ENCODE peak calls at places on chromosome X, in six cellular contexts. B is GM23338, K is DND-41, J is IMR-90, L is A549, C is HCT116. W is an unnamed sample.

GRCh38 chrX:115972717-115973116 is 197.8 kb upstream of the AGTR2 start:
- DNase-seq in B (no peak), K (no peak), J (no peak), L (no peak), C (no peak), W (no peak)

GRCh38 chrX:41912922-41913321 is 10.4 kb downstream of the CASK start:
- DNase-seq in B (no peak), K (no peak), J (peak; percentile 29), L (peak; percentile 24), C (no peak), W (no peak)

GRCh38 chrX:110795645-110796510 is at the start of gene CHRDL1:
- DNase-seq in B (peak; percentile 60), K (no peak), J (no peak), L (peak; percentile 0), C (no peak), W (no peak)

GRCh38 chrX:44474410-44474809 is 68.2 kb downstream of the FUNDC1 start:
- DNase-seq in B (no peak), K (no peak), J (no peak), L (no peak), C (no peak), W (no peak)

GRCh38 chrX:48684134-48684533 is 535 bp downstream of the WAS start:
- DNase-seq in B (no peak), K (no peak), J (no peak), L (no peak), C (no peak), W (no peak)

GRCh38 chrX:98371994-98372393 is 1488.3 kb downstream of the RPA4 start:
- DNase-seq in B (peak; percentile 28), K (no peak), J (no peak), L (no peak), C (no peak), W (no peak)

GRCh38 chrX:95885074-95885473 is 799.6 kb upstream of the DIAPH2 start:
- DNase-seq in B (no peak), K (no peak), J (no peak), L (no peak), C (no peak), W (no peak)

GRCh38 chrX:103797691-103798090 is 21.1 kb downstream of the PLP1 start:
- DNase-seq in B (no peak), K (no peak), J (peak; percentile 8), L (no peak), C (no peak), W (no peak)

GRCh38 chrX:147069926-147070325 is 255.4 kb upstream of the CXorf51A start:
- DNase-seq in B (no peak), K (no peak), J (no peak), L (no peak), C (no peak), W (no peak)

GRCh38 chrX:115960440-115961084 is 210.0 kb upstream of the AGTR2 start:
- DNase-seq in B (no peak), K (no peak), J (no peak), L (peak; percentile 77), C (no peak), W (no peak)

GRCh38 chrX:100445593-100445992 is 35.5 kb upstream of the PCDH19 start:
- DNase-seq in B (no peak), K (no peak), J (no peak), L (no peak), C (no peak), W (no peak)

GRCh38 chrX:96650023-96650422 is 34.6 kb upstream of the DIAPH2 start:
- DNase-seq in B (no peak), K (no peak), J (no peak), L (no peak), C (no peak), W (no peak)

GRCh38 chrX:85244411-85245210 is 820 bp downstream of the ZNF711 start:
- DNase-seq in B (peak; percentile 41), K (peak; percentile 53), J (peak; percentile 7), L (peak; percentile 18), C (no peak), W (no peak)

GRCh38 chrX:72245461-72246089 is 6.7 kb upstream of the ERCC6L start:
- DNase-seq in B (peak; percentile 74), K (peak; percentile 48), J (peak; percentile 61), L (peak; percentile 60), C (peak; percentile 13), W (no peak)

GRCh38 chrX:103839404-103839803 is 7.3 kb upstream of the RAB9B start:
- DNase-seq in B (no peak), K (no peak), J (no peak), L (no peak), C (no peak), W (no peak)

GRCh38 chrX:22559506-22559905 is 286.8 kb downstream of the CBLL2 start:
- DNase-seq in B (no peak), K (no peak), J (peak; percentile 19), L (no peak), C (no peak), W (no peak)

GRCh38 chrX:41332408-41332987 is 1.5 kb upstream of the DDX3X start:
- DNase-seq in B (peak; percentile 24), K (no peak), J (peak; percentile 44), L (peak; percentile 49), C (no peak), W (no peak)

GRCh38 chrX:154980330-154981115 is 42.0 kb downstream of the F8 start:
- DNase-seq in B (peak; percentile 78), K (peak; percentile 82), J (peak; percentile 49), L (peak; percentile 70), C (peak; percentile 45), W (peak; percentile 76)

GRCh38 chrX:104136241-104137019 is 20.4 kb downstream of the SLC25A53 start:
- DNase-seq in B (peak; percentile 86), K (peak; percentile 65), J (peak; percentile 91), L (peak; percentile 87), C (peak; percentile 63), W (no peak)

GRCh38 chrX:110241816-110242215 is 76.1 kb downstream of the AMMECR1 start:
- DNase-seq in B (no peak), K (no peak), J (peak; percentile 33), L (no peak), C (no peak), W (no peak)

GRCh38 chrX:72306085-72306801 is 529 bp upstream of the CITED1 start:
- DNase-seq in B (peak; percentile 28), K (no peak), J (no peak), L (peak; percentile 20), C (no peak), W (no peak)

GRCh38 chrX:153925387-153925738 is 701 bp downstream of the ARHGAP4 start:
- DNase-seq in B (no peak), K (no peak), J (no peak), L (no peak), C (no peak), W (peak; percentile 41)

GRCh38 chrX:153925739-153926593 is at the start of gene ARHGAP4:
- DNase-seq in B (peak; percentile 44), K (peak; percentile 72), J (no peak), L (no peak), C (peak; percentile 37), W (peak; percentile 38)

GRCh38 chrX:153922286-153922573 is 3.8 kb downstream of the ARHGAP4 start:
- DNase-seq in B (no peak), K (no peak), J (no peak), L (no peak), C (no peak), W (no peak)

GRCh38 chrX:153922932-153923857 is 2.9 kb downstream of the ARHGAP4 start:
- DNase-seq in B (peak; percentile 32), K (no peak), J (peak; percentile 58), L (peak; percentile 52), C (no peak), W (no peak)

DNA sequence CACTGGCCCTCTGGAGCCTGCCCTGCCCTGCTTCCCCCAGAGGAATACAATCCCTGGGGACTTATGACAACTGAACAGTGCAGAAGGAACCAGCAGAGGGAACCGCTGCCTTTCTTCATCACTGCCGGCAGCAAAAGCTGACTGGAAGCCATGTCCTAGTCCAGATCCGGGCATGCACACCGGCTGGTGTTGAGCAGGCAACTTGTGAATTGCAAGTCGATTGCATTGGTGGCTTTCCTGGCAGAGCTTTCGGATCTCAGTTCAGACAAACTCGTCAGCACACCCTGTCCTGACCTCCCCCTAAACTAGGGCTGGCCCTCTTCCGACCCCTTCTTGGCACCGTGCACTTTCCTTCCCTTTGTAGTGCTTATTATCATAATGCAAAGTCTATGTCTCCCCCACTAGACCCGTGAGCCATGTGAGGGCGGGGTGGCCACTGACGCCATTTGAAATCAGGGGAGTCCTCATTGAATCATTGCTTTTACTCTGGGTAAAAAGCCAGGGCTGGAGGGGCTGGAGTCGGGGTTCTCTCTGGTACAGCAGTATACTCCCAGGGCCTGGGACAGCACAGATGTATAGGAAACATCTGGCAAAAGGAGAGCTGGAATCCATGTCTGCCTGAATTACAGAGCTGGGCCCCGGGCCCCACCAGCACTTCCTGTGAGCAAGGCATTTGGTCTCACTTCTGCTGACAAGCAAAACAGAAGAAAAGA is 1.8 kb downstream of the ARHGAP4 start:
- DNase-seq in B (peak; percentile 41), K (peak; percentile 66), J (peak; percentile 44), L (peak; percentile 65), C (no peak), W (no peak)
- H3K27ac ChIP-seq in B (no peak overlapping the region), K (peak overlapping the region; percentile 100), J (no peak overlapping the region), L (no peak overlapping the region), C (peak overlapping the region; percentile 8), W (peak overlapping the region; percentile 98)

GRCh38 chrX:65673857-65674350 is 6.5 kb downstream of the MSN start:
- DNase-seq in B (no peak), K (no peak), J (no peak), L (no peak), C (no peak), W (no peak)
- H3K4me1 ChIP-seq in B (peaks cover 8% of the 10 kb centered on the region), K (peaks cover 84% of the 10 kb centered on the region), J (peaks cover 8% of the 10 kb centered on the region), L (peaks cover 93% of the 10 kb centered on the region), C (peaks cover 56% of the 10 kb centered on the region), W (peaks cover 57% of the 10 kb centered on the region)

DNA sequence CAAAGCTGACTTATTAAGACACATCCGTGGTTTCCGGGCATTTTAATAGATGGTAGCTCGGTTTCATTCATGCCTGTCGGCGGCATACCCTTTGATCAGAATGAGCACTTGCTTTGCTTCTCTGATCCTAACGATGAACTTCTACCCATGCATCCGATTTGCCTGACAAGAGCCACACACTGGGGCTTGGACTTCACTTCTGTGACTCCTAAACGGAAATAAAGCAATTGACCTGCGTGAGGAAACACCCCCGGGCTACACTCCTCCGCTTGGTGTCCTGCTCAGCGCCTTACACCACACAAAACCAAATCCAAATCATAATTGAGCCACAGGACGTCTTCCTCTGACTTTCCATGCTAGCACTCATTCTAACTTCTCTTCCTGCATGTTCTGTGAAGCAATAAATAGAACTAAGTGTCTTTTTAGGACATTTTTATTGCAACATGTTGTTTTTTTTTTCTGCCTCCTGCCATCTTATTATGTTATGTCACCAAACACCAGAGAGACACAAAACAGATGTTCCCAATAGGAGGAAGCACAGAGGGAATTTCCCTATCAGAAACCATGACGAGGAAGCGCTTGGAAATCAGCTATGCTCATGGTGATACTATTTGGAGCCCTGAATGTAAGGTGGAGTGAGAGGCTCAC is 110.8 kb upstream of the FAM9B start:
- DNase-seq in B (no peak), K (no peak), J (no peak), L (no peak), C (no peak), W (no peak)
- H3K4me3 ChIP-seq in B (no peak overlapping the region), K (no peak overlapping the region), J (no peak overlapping the region), L (no peak overlapping the region), C (no peak overlapping the region), W (no peak overlapping the region)

DNA sequence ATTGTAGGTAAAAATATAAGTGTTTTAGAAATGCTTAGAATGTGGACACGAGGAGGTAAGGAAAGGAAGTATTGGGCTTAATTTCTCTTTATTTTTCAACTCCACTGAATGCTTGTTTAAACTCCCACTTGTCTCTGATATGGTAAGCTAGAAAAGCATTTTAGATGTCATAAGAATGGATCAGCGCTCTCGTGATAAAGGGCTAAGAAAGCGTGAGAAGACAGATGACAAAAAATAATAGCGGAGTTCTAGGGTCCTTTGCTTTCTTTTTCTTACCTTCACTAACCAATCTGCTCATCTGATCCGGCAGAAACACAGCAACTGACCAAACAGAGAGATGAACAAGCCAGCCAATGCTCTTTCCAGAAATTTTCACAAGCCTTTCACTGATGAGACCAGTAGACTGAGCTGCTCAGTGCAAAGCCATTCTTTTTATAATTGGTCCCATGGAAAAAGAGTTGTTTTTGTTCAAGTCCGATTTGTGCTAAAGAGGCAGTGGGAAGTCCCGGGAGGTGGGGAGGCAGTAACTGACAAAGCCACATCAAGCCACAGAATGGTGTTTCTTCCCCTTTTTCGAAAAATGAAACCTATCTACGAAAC is at the start of gene TASL:
- DNase-seq in B (no peak), K (peak; percentile 48), J (no peak), L (no peak), C (no peak), W (peak; percentile 23)
- H3K27ac ChIP-seq in B (no peak within 1 kb of the TSS), K (peak within 1 kb of the TSS; percentile 73), J (no peak within 1 kb of the TSS), L (no peak within 1 kb of the TSS), C (no peak within 1 kb of the TSS), W (peak within 1 kb of the TSS; percentile 65)

W was measured in naive thymus-derived CD4-positive, alpha-beta T cell.